ENCODE peak calls at places on chromosomes 11 and 22, in six cellular contexts. O, X, V, Z, S and L are unnamed samples.

GRCh38 chr11:120229451-120230424 is 10.2 kb upstream of the POU2F3 start:
- DNase-seq in X (no peak), V (no peak), S (no peak), O (peak; percentile 34), Z (no peak), L (no peak)

GRCh38 chr11:70705097-70705496 is 306.8 kb downstream of the CTTN start:
- DNase-seq in S (no peak), V (no peak), O (no peak), Z (no peak), X (no peak), L (no peak)

GRCh38 chr11:120977470-120977869 is 46.4 kb upstream of the TBCEL start:
- DNase-seq in V (no peak), O (no peak), Z (no peak), X (no peak), S (no peak), L (no peak)

GRCh38 chr22:46010177-46010867 is 33.4 kb upstream of the WNT7B start:
- DNase-seq in O (no peak), V (peak; percentile 41), Z (peak; percentile 11), X (no peak), S (no peak), L (peak; percentile 63)

GRCh38 chr11:1742869-1743586 is 7.4 kb downstream of the IFITM10 start:
- DNase-seq in V (no peak), Z (no peak), X (no peak), S (no peak), O (no peak), L (no peak)

GRCh38 chr11:66566221-66566620 is 2.2 kb downstream of the CTSF start:
- DNase-seq in S (no peak), Z (no peak), X (no peak), V (no peak), O (no peak), L (no peak)

GRCh38 chr11:6895010-6895409 is 2.7 kb upstream of the OR2D2 start:
- DNase-seq in X (no peak), Z (no peak), S (no peak), O (no peak), V (no peak), L (no peak)

GRCh38 chr11:36065436-36065835 is 121.6 kb downstream of the LDLRAD3 start:
- DNase-seq in V (no peak), X (no peak), O (no peak), S (no peak), Z (no peak), L (no peak)

GRCh38 chr11:29173660-29174062 is 843.2 kb downstream of the KCNA4 start:
- DNase-seq in V (no peak), S (no peak), O (no peak), X (no peak), Z (no peak), L (no peak)

GRCh38 chr11:47768090-47768620 is 1.0 kb upstream of the FNBP4 start:
- DNase-seq in S (peak; percentile 49), O (peak; percentile 76), V (peak; percentile 82), X (peak; percentile 48), Z (peak; percentile 78), L (peak; percentile 84)

GRCh38 chr11:36452231-36452630 is 57.8 kb downstream of the TRAF6 start:
- DNase-seq in V (no peak), Z (no peak), S (no peak), X (no peak), O (no peak), L (no peak)

GRCh38 chr11:21470521-21470920 is 722.4 kb upstream of the ANO5 start:
- DNase-seq in V (no peak), O (no peak), S (no peak), Z (no peak), X (no peak), L (no peak)

GRCh38 chr11:122920579-122920978 is 38.0 kb downstream of the JHY start:
- DNase-seq in V (peak; percentile 59), O (no peak), X (no peak), S (no peak), Z (no peak), L (no peak)

GRCh38 chr22:20014526-20015186 is 2.0 kb downstream of the ARVCF start:
- DNase-seq in V (no peak), S (no peak), O (no peak), X (peak; percentile 66), Z (no peak), L (peak; percentile 59)

DNA sequence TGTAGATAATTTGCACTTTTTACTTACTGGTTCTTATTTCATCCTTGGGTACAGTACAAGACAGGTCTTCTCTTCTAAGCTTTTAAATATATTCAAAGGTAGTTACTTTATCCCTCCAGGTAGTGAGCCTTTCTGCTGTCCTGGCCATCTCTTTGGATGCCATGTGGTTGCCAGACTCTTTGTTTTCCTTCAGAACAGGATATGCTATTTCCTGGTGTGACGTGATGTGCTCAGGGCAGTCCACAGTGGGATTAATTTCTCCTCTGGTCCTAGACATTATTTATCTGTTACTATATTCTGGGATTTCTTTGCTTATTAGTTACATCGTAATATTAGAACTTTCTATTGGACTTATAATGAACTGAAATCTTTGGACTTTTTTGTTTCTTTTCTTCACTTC is 63.7 kb downstream of the PPP6R3 start:
- DNase-seq in Z (no peak), V (no peak), X (no peak), S (no peak), O (no peak), L (no peak)
- H3K9me3 ChIP-seq in Z (no peaks in the 10 kb centered on the region), V (no peaks in the 10 kb centered on the region), X (no peaks in the 10 kb centered on the region), S (no peaks in the 10 kb centered on the region), O (no peaks in the 10 kb centered on the region), L (no peaks in the 10 kb centered on the region)

GRCh38 chr11:130145975-130146776 is 13.4 kb upstream of the ST14 start:
- DNase-seq in O (no peak), X (no peak), Z (peak; percentile 40), V (peak; percentile 84), S (peak; percentile 82), L (peak; percentile 63)
- TF ChIP-seq CTCF in O (peak; percentile 11), X (peak; percentile 26), Z (peak; percentile 39), V (peak; percentile 32), S (no peak), L (no peak)

GRCh38 chr22:47879346-47879745 is 1116.9 kb downstream of the TBC1D22A start:
- DNase-seq in O (no peak), V (no peak), Z (no peak), S (no peak), X (no peak), L (no peak)

GRCh38 chr22:47884200-47884599 is 1121.8 kb downstream of the TBC1D22A start:
- DNase-seq in Z (no peak), X (no peak), V (no peak), S (no peak), O (no peak), L (no peak)

GRCh38 chr22:47884775-47885174 is 1122.3 kb downstream of the TBC1D22A start:
- DNase-seq in V (no peak), O (no peak), X (no peak), Z (no peak), S (no peak), L (no peak)

GRCh38 chr22:47888807-47889206 is 1126.4 kb downstream of the TBC1D22A start:
- DNase-seq in O (no peak), Z (no peak), X (no peak), V (no peak), S (no peak), L (no peak)

GRCh38 chr22:47883757-47884156 is 1121.3 kb downstream of the TBC1D22A start:
- DNase-seq in S (no peak), Z (no peak), O (no peak), V (no peak), X (no peak), L (no peak)
- H3K9me3 ChIP-seq in S (no peaks in the 10 kb centered on the region), Z (no peaks in the 10 kb centered on the region), O (no peaks in the 10 kb centered on the region), V (no peaks in the 10 kb centered on the region), X (no peaks in the 10 kb centered on the region), L (no peaks in the 10 kb centered on the region)

GRCh38 chr11:62464655-62465054 is 45.8 kb downstream of the SCGB1A1 start:
- DNase-seq in S (no peak), X (no peak), O (no peak), Z (no peak), V (no peak), L (no peak)
- TF ChIP-seq CTCF in S (no peak), X (no peak), O (no peak), Z (no peak), V (no peak), L (no peak)

GRCh38 chr22:47918936-47919505 is 1156.6 kb downstream of the TBC1D22A start:
- DNase-seq in X (no peak), V (no peak), O (no peak), Z (no peak), S (no peak), L (no peak)

GRCh38 chr22:47920380-47920959 is 1158.0 kb downstream of the TBC1D22A start:
- DNase-seq in X (no peak), S (no peak), Z (no peak), V (no peak), O (no peak), L (no peak)

GRCh38 chr22:47921906-47922305 is 1159.5 kb downstream of the TBC1D22A start:
- DNase-seq in O (no peak), V (no peak), X (no peak), Z (no peak), S (no peak), L (no peak)

GRCh38 chr22:47918276-47918928 is 1156.0 kb downstream of the TBC1D22A start:
- DNase-seq in O (no peak), S (no peak), Z (no peak), V (no peak), X (no peak), L (no peak)

GRCh38 chr22:47919893-47920292 is 1157.4 kb downstream of the TBC1D22A start:
- DNase-seq in S (no peak), Z (no peak), V (no peak), X (no peak), O (no peak), L (no peak)
- H3K9me3 ChIP-seq in S (peaks cover 9% of the 10 kb centered on the region), Z (peaks cover 19% of the 10 kb centered on the region), V (no peaks in the 10 kb centered on the region), X (no peaks in the 10 kb centered on the region), O (no peaks in the 10 kb centered on the region), L (peaks cover 5% of the 10 kb centered on the region)

DNA sequence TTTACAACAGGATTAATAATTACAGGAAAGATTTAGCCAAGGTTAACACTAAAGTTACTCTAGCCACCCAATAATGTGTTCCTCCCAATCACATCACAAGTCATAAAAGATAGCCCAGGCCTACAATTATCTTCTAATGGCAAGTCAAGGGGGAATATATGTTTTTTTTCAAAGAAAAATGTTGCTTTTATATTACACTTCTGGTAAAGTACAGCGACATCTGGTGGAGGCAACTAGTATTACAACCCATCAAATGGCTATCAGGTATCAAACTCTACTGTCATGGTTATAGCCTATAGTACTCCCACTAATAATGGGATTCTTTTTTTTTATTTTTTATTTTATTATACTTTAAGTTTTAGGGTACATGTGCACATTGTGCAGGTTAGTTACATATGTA is 71.8 kb downstream of the XRRA1 start:
- DNase-seq in O (no peak), V (no peak), Z (no peak), X (no peak), S (no peak), L (no peak)
- TF ChIP-seq CTCF in O (peak; percentile 57), V (peak; percentile 45), Z (peak; percentile 42), X (no peak), S (no peak), L (no peak)

GRCh38 chr22:47292546-47293320 is 530.3 kb downstream of the TBC1D22A start:
- DNase-seq in Z (no peak), V (no peak), S (peak; percentile 27), O (no peak), X (no peak), L (no peak)
- H3K9me3 ChIP-seq in Z (no peaks in the 10 kb centered on the region), V (no peaks in the 10 kb centered on the region), S (no peaks in the 10 kb centered on the region), O (no peaks in the 10 kb centered on the region), X (no peaks in the 10 kb centered on the region), L (no peaks in the 10 kb centered on the region)

GRCh38 chr11:32006799-32007388 is 84.0 kb upstream of the RCN1 start:
- DNase-seq in X (no peak), V (no peak), S (no peak), O (peak; percentile 53), Z (no peak), L (no peak)
- TF ChIP-seq CTCF in X (peak; percentile 36), V (peak; percentile 54), S (peak; percentile 23), O (peak; percentile 75), Z (peak; percentile 72), L (peak; percentile 14)